ENCODE peak calls at places on chromosomes 4 and X, in five cellular contexts. S is AG09309, V is ascending aorta, X is fibroblast of mammary gland, D is neural crest cell. G is an unnamed sample.

GRCh38 chrX:148609766-148610698 is 109.6 kb downstream of the AFF2 start:
- DNase-seq in S (no peak), V (no peak), X (no peak), D (no peak), G (no peak)

GRCh38 chrX:15877380-15877779 is 22.8 kb upstream of the AP1S2 start:
- DNase-seq in S (no peak), V (no peak), X (peak; percentile 83), D (no peak), G (no peak)

GRCh38 chrX:51484616-51485015 is 11.8 kb downstream of the NUDT11 start:
- DNase-seq in S (no peak), V (no peak), X (no peak), D (no peak), G (no peak)

GRCh38 chr4:48247142-48247877 is 22.3 kb downstream of the TEC start:
- DNase-seq in S (no peak), V (no peak), X (peak; percentile 68), D (no peak), G (no peak)

GRCh38 chrX:10597871-10598270 is 22.5 kb downstream of the MID1 start:
- DNase-seq in S (no peak), V (no peak), X (peak; percentile 64), D (no peak), G (peak; percentile 28)

GRCh38 chr4:127849505-127850234 is 31.0 kb upstream of the PLK4 start:
- DNase-seq in S (no peak), V (no peak), X (peak; percentile 4), D (no peak), G (no peak)

GRCh38 chr4:119103263-119103662 is 32.4 kb upstream of the MYOZ2 start:
- DNase-seq in S (peak; percentile 98), V (no peak), X (peak; percentile 98), D (no peak), G (no peak)

GRCh38 chrX:63529961-63530360 is 178.8 kb upstream of the SPIN4 start:
- DNase-seq in S (no peak), V (no peak), X (no peak), D (no peak), G (no peak)

GRCh38 chrX:133923113-133923512 is 62.3 kb downstream of the GPC3 start:
- DNase-seq in S (no peak), V (no peak), X (no peak), D (no peak), G (peak; percentile 11)

GRCh38 chr4:142435599-142436235 is 410.4 kb downstream of the INPP4B start:
- DNase-seq in S (no peak), V (no peak), X (no peak), D (no peak), G (no peak)

GRCh38 chrX:97685753-97686152 is 802.0 kb downstream of the RPA4 start:
- DNase-seq in S (peak; percentile 1), V (no peak), X (peak; percentile 44), D (no peak), G (peak; percentile 20)

GRCh38 chr4:7324651-7325121 is 110.0 kb downstream of the PSAPL1 start:
- DNase-seq in S (no peak), V (no peak), X (no peak), D (no peak), G (no peak)

GRCh38 chr4:61799794-61800193 is 599.7 kb downstream of the ADGRL3 start:
- DNase-seq in S (no peak), V (no peak), X (no peak), D (no peak), G (no peak)

GRCh38 chr4:112552668-112553067 is 36.7 kb upstream of the NEUROG2 start:
- DNase-seq in S (peak; percentile 20), V (no peak), X (peak; percentile 77), D (no peak), G (no peak)

GRCh38 chr4:2558301-2558700 is 21.9 kb downstream of the FAM193A start:
- DNase-seq in S (no peak), V (no peak), X (no peak), D (no peak), G (no peak)

GRCh38 chrX:132741706-132742105 is 216.7 kb downstream of the HS6ST2 start:
- DNase-seq in S (no peak), V (no peak), X (peak; percentile 12), D (no peak), G (no peak)

GRCh38 chr4:147173797-147174196 is 228.1 kb upstream of the TTC29 start:
- DNase-seq in S (no peak), V (no peak), X (no peak), D (no peak), G (no peak)

GRCh38 chrX:119325456-119325855 is 73.7 kb upstream of the SLC25A43 start:
- DNase-seq in S (no peak), V (no peak), X (no peak), D (no peak), G (no peak)

GRCh38 chr4:133154725-133155124 is 5.6 kb downstream of the PCDH10 start:
- DNase-seq in S (no peak), V (no peak), X (peak; percentile 47), D (peak; percentile 7), G (peak; percentile 15)

GRCh38 chrX:120769576-120770341 is 105.9 kb downstream of the CT47B1 start:
- DNase-seq in S (peak; percentile 62), V (no peak), X (peak; percentile 83), D (no peak), G (peak; percentile 19)

GRCh38 chr4:78747328-78747946 is 28.7 kb upstream of the BMP2K start:
- DNase-seq in S (peak; percentile 24), V (no peak), X (peak; percentile 58), D (no peak), G (no peak)

GRCh38 chr4:24210332-24210902 is 320.6 kb upstream of the PPARGC1A start:
- DNase-seq in S (peak; percentile 92), V (no peak), X (peak; percentile 99), D (no peak), G (no peak)

GRCh38 chr4:37243061-37243460 is 1.5 kb upstream of the NWD2 start:
- DNase-seq in S (no peak), V (no peak), X (no peak), D (no peak), G (no peak)

GRCh38 chrX:86946569-86946968 is 571.0 kb upstream of the KLHL4 start:
- DNase-seq in S (no peak), V (no peak), X (peak; percentile 31), D (peak; percentile 23), G (peak; percentile 8)

GRCh38 chr4:159006202-159006601 is 96.7 kb upstream of the RAPGEF2 start:
- DNase-seq in S (peak; percentile 40), V (no peak), X (peak; percentile 80), D (no peak), G (no peak)

GRCh38 chr4:73964862-73965611 is 16.8 kb downstream of the PF4 start:
- DNase-seq in S (no peak), V (no peak), X (peak; percentile 28), D (no peak), G (no peak)

GRCh38 chr4:5712517-5712916 is 1.5 kb downstream of the EVC start:
- DNase-seq in S (peak; percentile 79), V (no peak), X (peak; percentile 92), D (no peak), G (no peak)

GRCh38 chrX:153573999-153574398 is 24.9 kb downstream of the CCNQ start:
- DNase-seq in S (no peak), V (no peak), X (no peak), D (no peak), G (peak; percentile 34)

GRCh38 chr4:168421671-168422070 is 58.6 kb downstream of the DDX60L start:
- DNase-seq in S (no peak), V (no peak), X (peak; percentile 8), D (no peak), G (no peak)

GRCh38 chr4:39526283-39526682 is 956 bp downstream of the UGDH start:
- DNase-seq in S (no peak), V (no peak), X (no peak), D (no peak), G (peak; percentile 15)

DNA sequence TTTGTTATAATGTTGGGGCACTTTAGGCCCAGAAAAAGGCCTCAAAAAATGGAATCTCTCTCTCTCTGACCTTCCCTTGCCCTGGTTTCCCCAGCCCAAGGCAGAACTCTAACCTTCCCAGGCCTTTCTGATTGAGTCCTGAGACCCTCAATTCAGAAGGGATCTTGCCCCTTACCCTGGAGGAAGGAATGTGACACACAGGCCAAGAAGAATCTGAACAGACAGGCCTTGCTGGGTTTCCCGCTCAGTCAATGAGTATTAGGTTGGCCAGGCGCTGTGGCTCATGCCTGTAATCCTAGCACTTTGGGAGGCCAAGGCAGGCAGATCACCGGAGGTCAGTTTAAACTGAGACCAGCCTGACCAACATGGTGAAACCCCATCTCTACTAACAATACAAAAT is 27.6 kb downstream of the ELOVL6 start:
- DNase-seq in S (no peak), V (no peak), X (no peak), D (no peak), G (no peak)
- TF ChIP-seq CTCF in S (no peak), V (no peak), X (no peak), D (peak; percentile 32), G (no peak)

DNA sequence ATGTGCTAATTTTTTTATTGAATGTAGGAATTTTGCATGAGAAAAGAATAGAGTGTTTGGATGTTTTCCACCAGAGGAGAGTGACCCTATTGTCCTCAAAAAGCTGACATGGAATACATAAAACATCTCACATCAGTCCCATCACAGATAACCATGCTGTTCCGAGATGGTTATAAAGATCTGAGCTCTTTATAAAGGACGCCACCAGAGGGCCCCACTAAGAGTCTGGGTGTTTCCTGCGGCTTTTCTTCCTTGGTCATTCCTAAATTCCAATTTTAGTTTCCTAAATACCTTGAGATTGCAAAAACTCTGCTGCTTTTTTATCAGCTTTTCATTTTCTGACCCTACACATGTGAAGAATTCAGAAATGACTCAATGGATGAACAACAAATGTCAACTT is 504.5 kb upstream of the FRG1 start:
- DNase-seq in S (no peak), V (no peak), X (no peak), D (no peak), G (no peak)
- TF ChIP-seq CTCF in S (no peak), V (no peak), X (no peak), D (peak; percentile 37), G (no peak)

GRCh38 chrX:17065100-17065499 is 118.6 kb downstream of the REPS2 start:
- DNase-seq in S (no peak), V (no peak), X (no peak), D (no peak), G (no peak)
- TF ChIP-seq CTCF in S (no peak), V (no peak), X (peak; percentile 10), D (peak; percentile 49), G (no peak)

GRCh38 chrX:151398346-151398745 is 1.3 kb downstream of the VMA21 start:
- DNase-seq in S (no peak), V (no peak), X (no peak), D (no peak), G (no peak)

GRCh38 chrX:151396827-151397740 is at the start of gene VMA21:
- DNase-seq in S (peak; percentile 38), V (peak; percentile 49), X (peak; percentile 80), D (peak; percentile 56), G (peak; percentile 83)

GRCh38 chrX:151397741-151398070 is 700 bp downstream of the VMA21 start:
- DNase-seq in S (no peak), V (no peak), X (peak; percentile 7), D (no peak), G (no peak)

DNA sequence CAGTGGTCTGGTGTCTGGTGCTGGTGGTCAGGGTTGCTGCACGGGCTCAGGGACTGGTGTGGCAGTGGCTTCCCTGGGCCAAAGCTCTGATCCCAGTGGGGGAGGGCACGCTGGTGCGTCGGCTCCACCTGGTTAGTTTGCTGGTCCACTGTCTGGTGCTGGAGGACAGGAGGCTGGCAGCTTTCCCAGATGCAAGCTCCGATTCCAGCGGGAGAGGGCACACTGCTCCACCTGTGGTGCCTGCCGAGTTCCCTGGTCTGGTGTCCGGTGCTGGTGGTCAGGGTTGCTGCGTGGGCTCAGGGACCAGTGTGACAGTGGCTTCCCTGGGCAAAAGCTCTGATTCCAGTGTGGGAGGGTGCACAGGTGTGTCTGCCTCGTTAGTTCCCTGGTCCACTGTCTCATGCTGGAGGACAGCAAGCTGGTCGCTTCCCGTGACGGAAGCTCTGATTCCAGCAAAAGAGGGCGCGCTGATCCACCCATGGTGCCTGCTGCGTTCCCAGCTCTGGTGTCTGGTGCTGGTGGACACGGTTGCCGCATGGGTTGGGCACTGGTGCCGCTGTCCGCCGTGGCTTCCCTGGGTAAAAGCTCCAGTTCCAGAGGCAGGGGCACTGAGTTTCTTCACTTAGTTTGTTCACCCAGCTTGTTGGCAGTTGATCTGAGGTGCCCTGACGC is 5.8 kb downstream of the VMA21 start:
- DNase-seq in S (no peak), V (no peak), X (no peak), D (no peak), G (no peak)
- TF ChIP-seq CTCF in S (no peak), V (no peak), X (no peak), D (no peak), G (no peak)

G was measured in GM10248.